ENCODE peak calls at places on chromosomes 3 and 15, in four cellular contexts. G is aorta, D is tibial artery, M is neuronal stem cell. O is an unnamed sample. For H3K9me3, the result is how much of the 10 kb centered on the place peaks cover.

GRCh38 chr15:48865387-48866079 is 12.4 kb upstream of the EID1 start:
- DNase-seq in G (no peak), D (no peak), M (no peak), O (no peak)

GRCh38 chr3:136464502-136464901 is 214.4 kb downstream of the PCCB start:
- DNase-seq in G (no peak), D (no peak), M (no peak), O (no peak)

GRCh38 chr3:157824281-157824680 is 281.9 kb downstream of the SHOX2 start:
- DNase-seq in G (no peak), D (no peak), M (no peak), O (no peak)

GRCh38 chr3:24506966-24507775 is 12.5 kb upstream of the THRB start:
- DNase-seq in G (no peak), D (no peak), M (no peak), O (no peak)

GRCh38 chr3:196003611-196004010 is 78.3 kb downstream of the TFRC start:
- DNase-seq in G (no peak), D (no peak), M (no peak), O (no peak)

GRCh38 chr15:69410290-69410874 is 3.8 kb upstream of the KIF23 start:
- DNase-seq in G (no peak), D (no peak), M (no peak), O (no peak)

GRCh38 chr3:66489577-66489976 is 11.2 kb downstream of the LRIG1 start:
- DNase-seq in G (no peak), D (no peak), M (no peak), O (no peak)

GRCh38 chr15:51600114-51600513 is 22.5 kb downstream of the DMXL2 start:
- DNase-seq in G (no peak), D (no peak), M (no peak), O (no peak)

GRCh38 chr3:32510075-32510724 is 7.5 kb upstream of the CMTM6 start:
- DNase-seq in G (no peak), D (peak), M (peak), O (no peak)

GRCh38 chr3:49469037-49469875 is 811 bp upstream of the DAG1 start:
- DNase-seq in G (peak), D (peak), M (no peak), O (no peak)

GRCh38 chr3:45528429-45528828 is 66.1 kb upstream of the LIMD1 start:
- DNase-seq in G (no peak), D (no peak), M (no peak), O (no peak)

GRCh38 chr3:55180936-55181535 is 253.2 kb upstream of the LRTM1 start:
- DNase-seq in G (no peak), D (no peak), M (no peak), O (no peak)

GRCh38 chr3:185744997-185745843 is 79.6 kb downstream of the IGF2BP2 start:
- DNase-seq in G (no peak), D (no peak), M (no peak), O (no peak)

GRCh38 chr3:86702381-86702958 is 288.5 kb downstream of the VGLL3 start:
- DNase-seq in G (no peak), D (no peak), M (peak), O (no peak)

GRCh38 chr15:60795471-60795870 is 316.5 kb upstream of the ICE2 start:
- DNase-seq in G (no peak), D (no peak), M (no peak), O (no peak)

GRCh38 chr15:40238927-40239591 is at the start of gene PAK6:
- DNase-seq in G (no peak), D (no peak), M (peak), O (no peak)

GRCh38 chr15:67021455-67021854 is 43.9 kb upstream of the SMAD3 start:
- DNase-seq in G (no peak), D (no peak), M (no peak), O (no peak)

GRCh38 chr3:141373232-141373631 is 4.9 kb downstream of the ZBTB38 start:
- DNase-seq in G (no peak), D (no peak), M (no peak), O (no peak)

GRCh38 chr3:141096981-141097380 is 45.8 kb downstream of the SPSB4 start:
- DNase-seq in G (peak), D (peak), M (no peak), O (no peak)

GRCh38 chr3:37591130-37591865 is 270.4 kb upstream of the CTDSPL start:
- DNase-seq in G (no peak), D (no peak), M (no peak), O (no peak)

GRCh38 chr15:62344806-62345539 is 179.9 kb upstream of the C2CD4B start:
- DNase-seq in G (no peak), D (no peak), M (peak), O (peak)

GRCh38 chr3:29072626-29073025 is 208.2 kb upstream of the RBMS3 start:
- DNase-seq in G (no peak), D (no peak), M (no peak), O (no peak)

GRCh38 chr3:75951941-75952340 is 166.6 kb upstream of the ZNF717 start:
- DNase-seq in G (no peak), D (no peak), M (no peak), O (no peak)

GRCh38 chr15:73295630-73296286 is 73.0 kb downstream of the HCN4 start:
- DNase-seq in G (peak), D (no peak), M (no peak), O (no peak)

GRCh38 chr3:6142707-6143106 is 718.2 kb upstream of the GRM7 start:
- DNase-seq in G (no peak), D (no peak), M (no peak), O (no peak)

DNA sequence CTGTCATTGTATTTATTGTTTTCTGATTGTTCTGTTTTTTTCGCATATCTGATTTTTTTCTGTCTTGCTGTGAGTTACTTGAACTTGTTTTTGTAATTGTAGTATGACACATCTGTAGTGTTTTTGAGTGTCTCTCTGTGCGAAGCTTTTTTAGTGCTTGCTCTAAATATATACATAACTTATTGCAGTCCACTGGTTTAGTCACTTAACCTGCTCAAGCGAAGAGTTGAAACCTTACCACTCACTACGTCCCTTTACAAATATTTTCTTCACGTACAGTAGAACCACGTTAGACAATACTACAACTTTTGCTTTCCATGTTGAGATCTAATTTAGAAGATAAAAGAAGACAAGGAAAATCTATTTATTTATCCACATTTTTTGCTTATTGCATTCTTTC is 713.0 kb upstream of the GRM7 start:
- DNase-seq in G (no peak), D (no peak), M (no peak), O (no peak)
- H3K9me3 ChIP-seq in G (under half), D (under half), M (under half), O (under half)

GRCh38 chr3:7518471-7518870 is 657.6 kb downstream of the GRM7 start:
- DNase-seq in G (no peak), D (no peak), M (no peak), O (no peak)
- H3K9me3 ChIP-seq in G (under half), D (under half), M (under half), O (under half)

GRCh38 chr15:20355256-20355868 is 186.2 kb downstream of the GOLGA6L6 start:
- DNase-seq in G (peak), D (peak), M (no peak), O (no peak)
- H3K9me3 ChIP-seq in G (under half), D (under half), M (under half), O (under half)

GRCh38 chr15:25061808-25062550 is 107.2 kb downstream of the SNRPN start:
- DNase-seq in G (peak), D (peak), M (no peak), O (no peak)

GRCh38 chr15:25065286-25065685 is 110.5 kb downstream of the SNRPN start:
- DNase-seq in G (peak), D (no peak), M (no peak), O (no peak)

GRCh38 chr15:25060996-25061620 is 106.3 kb downstream of the SNRPN start:
- DNase-seq in G (peak), D (peak), M (no peak), O (no peak)

GRCh38 chr15:25060472-25060803 is 105.7 kb downstream of the SNRPN start:
- DNase-seq in G (peak), D (no peak), M (no peak), O (no peak)

GRCh38 chr15:25062551-25063430 is 108.0 kb downstream of the SNRPN start:
- DNase-seq in G (peak), D (peak), M (no peak), O (no peak)
- H3K9me3 ChIP-seq in G (half or more), D (half or more), M (half or more), O (half or more)

GRCh38 chr3:21020043-21020442 is 731.0 kb downstream of the ZNF385D start:
- DNase-seq in G (no peak), D (no peak), M (no peak), O (no peak)
- H3K9me3 ChIP-seq in G (under half), D (under half), M (under half), O (under half)

GRCh38 chr3:144429719-144430121 is 458.1 kb downstream of the DIPK2A start:
- DNase-seq in G (no peak), D (no peak), M (no peak), O (no peak)

GRCh38 chr3:144426366-144426765 is 454.7 kb downstream of the DIPK2A start:
- DNase-seq in G (no peak), D (no peak), M (no peak), O (no peak)

DNA sequence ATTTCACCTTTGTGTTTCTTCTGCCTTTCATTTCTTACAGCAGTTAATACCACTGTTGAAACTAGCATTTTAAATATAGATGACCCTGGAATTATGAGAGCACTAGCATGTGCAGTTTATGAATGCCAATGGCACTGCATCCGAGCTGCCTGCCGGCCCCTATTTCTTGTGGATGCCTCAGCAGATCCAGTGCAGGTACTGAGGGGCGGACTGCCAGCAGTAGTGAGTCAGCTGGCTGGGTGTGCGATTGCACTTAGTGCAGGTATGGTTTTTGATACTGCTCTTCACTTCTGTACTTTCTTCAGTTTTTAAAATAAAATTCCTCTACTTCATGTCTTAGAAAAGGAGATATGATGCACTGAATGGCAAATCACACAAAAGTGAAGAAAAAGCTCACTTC is 453.0 kb downstream of the DIPK2A start:
- DNase-seq in G (no peak), D (no peak), M (no peak), O (no peak)
- H3K9me3 ChIP-seq in G (under half), D (under half), M (under half), O (under half)

GRCh38 chr15:27889258-27889657 is 209.9 kb downstream of the OCA2 start:
- DNase-seq in G (no peak), D (no peak), M (no peak), O (no peak)
- H3K9me3 ChIP-seq in G (under half), D (under half), M (under half), O (under half)

GRCh38 chr3:963755-964154 is 129.1 kb upstream of the CNTN6 start:
- DNase-seq in G (no peak), D (no peak), M (no peak), O (no peak)
- H3K9me3 ChIP-seq in G (under half), D (under half), M (under half), O (under half)

O was measured in Panc1.